ENCODE peak calls at places on chromosome 18, in four cellular contexts. Y is right atrium auricular region, Q is H9, N is RWPE1. L is an unnamed sample.

GRCh38 chr18:41459657-41460056 is 495.4 kb upstream of the PIK3C3 start:
- DNase-seq in Y (no peak), Q (no peak), N (no peak), L (no peak)

GRCh38 chr18:59628995-59629394 is 68.2 kb downstream of the CCBE1 start:
- DNase-seq in Y (no peak), Q (no peak), N (no peak), L (no peak)

GRCh38 chr18:53457068-53457467 is 767.4 kb downstream of the MBD2 start:
- DNase-seq in Y (no peak), Q (no peak), N (no peak), L (no peak)

GRCh38 chr18:29147944-29148343 is 971.0 kb upstream of the CDH2 start:
- DNase-seq in Y (no peak), Q (peak), N (no peak), L (no peak)

GRCh38 chr18:57084331-57085298 is 62.3 kb upstream of the BOD1L2 start:
- DNase-seq in Y (no peak), Q (no peak), N (no peak), L (peak)

GRCh38 chr18:50807199-50807598 is 12.6 kb downstream of the MRO start:
- DNase-seq in Y (no peak), Q (no peak), N (no peak), L (no peak)

GRCh38 chr18:79401494-79402208 is 5.9 kb downstream of the NFATC1 start:
- DNase-seq in Y (no peak), Q (no peak), N (no peak), L (no peak)

GRCh38 chr18:69674921-69675405 is 272.7 kb downstream of the CD226 start:
- DNase-seq in Y (no peak), Q (no peak), N (no peak), L (no peak)

GRCh38 chr18:24212939-24213338 is 74.1 kb downstream of the CABYR start:
- DNase-seq in Y (no peak), Q (no peak), N (peak), L (peak)

GRCh38 chr18:55106466-55106865 is 147.2 kb upstream of the CCDC68 start:
- DNase-seq in Y (no peak), Q (no peak), N (no peak), L (no peak)

GRCh38 chr18:48675330-48675761 is 136.5 kb downstream of the CTIF start:
- DNase-seq in Y (peak), Q (peak), N (peak), L (peak)

GRCh38 chr18:433297-433696 is 67.2 kb downstream of the COLEC12 start:
- DNase-seq in Y (no peak), Q (no peak), N (no peak), L (no peak)

GRCh38 chr18:36187138-36187825 is at the start of gene MOCOS:
- DNase-seq in Y (peak), Q (peak), N (peak), L (peak)

GRCh38 chr18:55318864-55319516 is 269.0 kb downstream of the TCF4 start:
- DNase-seq in Y (no peak), Q (no peak), N (no peak), L (no peak)

GRCh38 chr18:36688020-36688965 is 140.5 kb downstream of the TPGS2 start:
- DNase-seq in Y (peak), Q (peak), N (peak), L (peak)

GRCh38 chr18:60232541-60232940 is 140.0 kb downstream of the MC4R start:
- DNase-seq in Y (no peak), Q (no peak), N (peak), L (peak)

GRCh38 chr18:58784601-58785137 is 80.0 kb upstream of the ZNF532 start:
- DNase-seq in Y (no peak), Q (peak), N (no peak), L (peak)

GRCh38 chr18:48076461-48076860 is 146.0 kb upstream of the SMAD2 start:
- DNase-seq in Y (no peak), Q (no peak), N (no peak), L (no peak)

GRCh38 chr18:58272779-58273500 is 228.9 kb downstream of the NEDD4L start:
- DNase-seq in Y (no peak), Q (no peak), N (no peak), L (no peak)

GRCh38 chr18:41955688-41956087 is 654 bp downstream of the PIK3C3 start:
- DNase-seq in Y (no peak), Q (no peak), N (no peak), L (no peak)

GRCh38 chr18:63788447-63789096 is 13.4 kb downstream of the SERPINB7 start:
- DNase-seq in Y (no peak), Q (no peak), N (peak), L (peak)

GRCh38 chr18:77132369-77133050 is at the start of gene MBP:
- DNase-seq in Y (no peak), Q (peak), N (peak), L (peak)

GRCh38 chr18:40935423-40935822 is 1019.6 kb upstream of the PIK3C3 start:
- DNase-seq in Y (no peak), Q (no peak), N (peak), L (no peak)

GRCh38 chr18:34626404-34627137 is 83.5 kb upstream of the DTNA start:
- DNase-seq in Y (no peak), Q (no peak), N (no peak), L (no peak)

GRCh38 chr18:58611471-58612131 is 17.3 kb downstream of the ALPK2 start:
- DNase-seq in Y (no peak), Q (peak), N (no peak), L (no peak)

GRCh38 chr18:10299686-10300085 is 154.7 kb upstream of the APCDD1 start:
- DNase-seq in Y (no peak), Q (no peak), N (no peak), L (no peak)

GRCh38 chr18:34342960-34343359 is 118.2 kb upstream of the NOL4 start:
- DNase-seq in Y (no peak), Q (no peak), N (peak), L (no peak)

GRCh38 chr18:80245781-80246655 is 1.3 kb downstream of the PARD6G start:
- DNase-seq in Y (peak), Q (peak), N (peak), L (no peak)

GRCh38 chr18:79756826-79757225 is 40.9 kb upstream of the KCNG2 start:
- DNase-seq in Y (no peak), Q (no peak), N (no peak), L (no peak)

GRCh38 chr18:56413862-56414261 is 224.5 kb downstream of the TXNL1 start:
- DNase-seq in Y (no peak), Q (peak), N (no peak), L (no peak)

GRCh38 chr18:24530630-24531111 is 70.2 kb downstream of the HRH4 start:
- DNase-seq in Y (no peak), Q (no peak), N (peak), L (peak)

GRCh38 chr18:43314931-43315330 is 37.6 kb upstream of the SYT4 start:
- DNase-seq in Y (no peak), Q (no peak), N (no peak), L (no peak)

DNA sequence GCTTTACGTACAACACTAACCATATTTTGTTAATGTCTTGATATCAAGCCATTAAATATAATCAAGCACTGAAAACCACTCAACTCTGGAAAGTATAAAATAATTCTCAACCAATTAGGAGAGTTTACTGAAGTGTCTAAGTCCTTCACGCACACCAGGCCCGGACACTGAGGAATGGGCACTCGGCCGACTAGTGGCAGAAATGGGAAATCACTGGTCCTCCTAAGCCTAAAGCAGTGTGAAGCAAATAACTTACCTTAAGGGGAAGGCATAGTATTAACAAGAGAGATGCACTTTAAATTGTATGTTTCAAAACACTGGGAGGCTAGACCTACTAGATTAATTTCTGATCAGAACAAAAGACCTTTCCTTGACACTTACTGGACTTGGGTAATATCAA is 45.7 kb downstream of the FAM210A start:
- DNase-seq in Y (no peak), Q (peak), N (no peak), L (no peak)
- TF ChIP-seq CTCF in Y (peak), Q (peak), N (no peak), L (peak)

GRCh38 chr18:74617486-74617885 is 19.8 kb downstream of the ZNF407 start:
- DNase-seq in Y (no peak), Q (no peak), N (no peak), L (no peak)
- TF ChIP-seq CTCF in Y (no peak), Q (no peak), N (no peak), L (no peak)

GRCh38 chr18:49754866-49755265 is 58.5 kb downstream of the ACAA2 start:
- DNase-seq in Y (no peak), Q (no peak), N (no peak), L (no peak)

GRCh38 chr18:49753643-49754042 is 59.7 kb downstream of the ACAA2 start:
- DNase-seq in Y (no peak), Q (no peak), N (no peak), L (no peak)

GRCh38 chr18:49751427-49752094 is 61.8 kb downstream of the ACAA2 start:
- DNase-seq in Y (peak), Q (no peak), N (no peak), L (no peak)

GRCh38 chr18:49749563-49749962 is 63.8 kb downstream of the ACAA2 start:
- DNase-seq in Y (no peak), Q (no peak), N (no peak), L (no peak)

GRCh38 chr18:49752095-49752457 is 61.3 kb downstream of the ACAA2 start:
- DNase-seq in Y (no peak), Q (no peak), N (no peak), L (no peak)
- TF ChIP-seq CTCF in Y (no peak), Q (no peak), N (no peak), L (no peak)

GRCh38 chr18:44356566-44357157 is 324.0 kb upstream of the SETBP1 start:
- DNase-seq in Y (no peak), Q (peak), N (no peak), L (no peak)
- TF ChIP-seq CTCF in Y (no peak), Q (no peak), N (no peak), L (no peak)

GRCh38 chr18:46393230-46393629 is 263.8 kb downstream of the LOXHD1 start:
- DNase-seq in Y (no peak), Q (peak), N (no peak), L (no peak)
- TF ChIP-seq CTCF in Y (no peak), Q (peak), N (no peak), L (no peak)

DNA sequence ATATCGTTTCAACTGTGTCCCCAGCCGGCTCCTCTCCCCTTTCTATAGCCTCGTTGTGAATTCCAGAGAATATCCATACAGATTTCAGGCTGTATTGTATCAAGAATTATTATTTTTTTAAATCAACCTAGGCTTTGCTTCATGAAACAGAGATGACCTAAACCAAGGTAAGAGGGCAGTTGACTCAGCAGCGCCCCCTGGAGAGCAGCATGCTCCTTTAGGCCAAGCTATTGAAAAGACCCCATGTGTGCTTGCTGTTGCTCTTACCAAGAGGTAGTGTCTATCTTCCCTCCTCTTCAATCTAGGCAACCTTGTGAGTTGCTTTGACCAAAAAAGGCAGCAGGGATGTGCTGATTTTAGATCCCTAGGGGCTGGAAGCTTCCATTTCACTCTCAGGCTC is 426.7 kb upstream of the SMIM21 start:
- DNase-seq in Y (no peak), Q (peak), N (no peak), L (no peak)
- TF ChIP-seq CTCF in Y (no peak), Q (peak), N (peak), L (no peak)

DNA sequence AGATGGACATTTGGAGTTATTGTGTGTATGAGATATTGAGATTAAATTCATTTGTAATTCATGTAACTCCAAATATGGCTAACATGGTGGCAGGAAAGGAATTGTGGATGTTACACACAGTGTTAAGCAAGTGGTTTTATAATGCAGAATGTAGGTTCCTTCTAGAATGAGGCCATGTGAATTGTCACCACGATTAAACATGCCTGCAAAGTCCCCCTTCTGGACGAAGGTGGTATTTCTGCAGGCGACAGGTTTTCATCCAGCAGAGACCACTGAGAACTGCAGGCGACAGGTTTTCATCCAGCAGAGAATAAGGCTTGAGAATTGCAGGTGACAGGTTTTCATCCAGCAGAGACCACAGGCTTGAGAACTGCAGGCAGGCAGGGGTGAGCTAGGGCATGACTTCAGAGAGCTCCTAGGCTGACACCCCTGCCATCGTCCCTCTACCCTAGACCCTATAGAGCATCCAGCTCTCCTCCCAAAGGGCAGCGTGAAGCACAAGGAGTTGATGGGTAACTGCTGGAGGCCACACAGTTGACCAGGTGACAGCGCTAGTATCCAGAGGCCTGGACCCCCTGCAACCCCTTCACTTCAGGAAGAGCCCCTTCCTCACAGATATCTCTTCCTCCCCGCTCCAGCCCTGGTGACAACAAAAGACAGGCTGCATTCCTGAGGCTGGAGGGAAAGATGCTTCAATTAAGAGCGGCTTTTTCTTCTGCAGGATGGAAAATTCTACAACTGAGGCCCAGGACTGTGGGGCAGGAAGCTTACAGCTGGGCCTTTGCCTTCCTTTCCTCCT is 175.8 kb downstream of the LOXHD1 start:
- DNase-seq in Y (no peak), Q (peak), N (no peak), L (peak)
- TF ChIP-seq CTCF in Y (peak), Q (peak), N (peak), L (peak)

GRCh38 chr18:12939161-12939560 is 8.7 kb upstream of the SEH1L start:
- DNase-seq in Y (no peak), Q (no peak), N (no peak), L (no peak)

GRCh38 chr18:12929477-12930083 is 18.2 kb upstream of the SEH1L start:
- DNase-seq in Y (no peak), Q (no peak), N (no peak), L (no peak)

GRCh38 chr18:12930908-12931307 is 16.9 kb upstream of the SEH1L start:
- DNase-seq in Y (no peak), Q (no peak), N (no peak), L (no peak)

GRCh38 chr18:12933323-12933722 is 14.5 kb upstream of the SEH1L start:
- DNase-seq in Y (no peak), Q (no peak), N (no peak), L (no peak)

GRCh38 chr18:12934454-12935071 is 13.2 kb upstream of the SEH1L start:
- DNase-seq in Y (peak), Q (peak), N (peak), L (peak)
- TF ChIP-seq CTCF in Y (peak), Q (peak), N (peak), L (peak)

GRCh38 chr18:4125246-4125938 is 329.7 kb downstream of the DLGAP1 start:
- DNase-seq in Y (no peak), Q (peak), N (no peak), L (no peak)

GRCh38 chr18:4126939-4127338 is 328.2 kb downstream of the DLGAP1 start:
- DNase-seq in Y (no peak), Q (no peak), N (no peak), L (no peak)

GRCh38 chr18:4125939-4126250 is 329.2 kb downstream of the DLGAP1 start:
- DNase-seq in Y (no peak), Q (peak), N (no peak), L (no peak)

GRCh38 chr18:4134691-4135090 is 320.4 kb downstream of the DLGAP1 start:
- DNase-seq in Y (no peak), Q (no peak), N (no peak), L (no peak)

GRCh38 chr18:4130734-4131719 is 324.1 kb downstream of the DLGAP1 start:
- DNase-seq in Y (no peak), Q (no peak), N (no peak), L (peak)
- TF ChIP-seq CTCF in Y (no peak), Q (peak), N (no peak), L (no peak)

GRCh38 chr18:23106575-23106974 is 28.7 kb upstream of the CABLES1 start:
- DNase-seq in Y (no peak), Q (no peak), N (peak), L (peak)
- TF ChIP-seq CTCF in Y (no peak), Q (no peak), N (no peak), L (no peak)

L was measured in Calu3.